ENCODE peak calls at places on chromosomes 1 and 21, in six cellular contexts. B, R, G, T, D and O are unnamed samples.
A peak's percentile ranks its signal among the peaks of the same experiment; 100 is the strongest.

GRCh38 chr1:2248127-2248826 is 20.2 kb downstream of the SKI start:
- DNase-seq in G (no peak), R (no peak), D (no peak), T (no peak), B (no peak), O (peak; percentile 95)

GRCh38 chr1:81111818-81112217 is 688.9 kb upstream of the ADGRL2 start:
- DNase-seq in T (no peak), G (no peak), R (no peak), B (no peak), D (no peak), O (no peak)

GRCh38 chr1:199774433-199775089 is 252.9 kb upstream of the NR5A2 start:
- DNase-seq in R (no peak), D (no peak), T (no peak), G (peak; percentile 63), B (no peak), O (no peak)

GRCh38 chr1:86395771-86396502 is at the start of gene ODF2L:
- DNase-seq in T (peak; percentile 81), D (peak; percentile 91), B (peak; percentile 78), R (peak; percentile 85), G (peak; percentile 79), O (peak; percentile 91)

GRCh38 chr1:54781023-54781723 is 16.9 kb upstream of the PARS2 start:
- DNase-seq in D (no peak), T (no peak), B (no peak), G (no peak), R (no peak), O (peak; percentile 73)

GRCh38 chr1:152227310-152227928 is 3.4 kb upstream of the HRNR start:
- DNase-seq in B (no peak), D (no peak), G (no peak), R (no peak), T (no peak), O (no peak)

GRCh38 chr1:905811-906531 is 17.8 kb upstream of the SAMD11 start:
- DNase-seq in G (no peak), T (no peak), R (no peak), B (no peak), D (no peak), O (peak; percentile 7)

GRCh38 chr1:2789986-2790581 is 11.4 kb downstream of the TTC34 start:
- DNase-seq in G (no peak), T (no peak), B (no peak), D (no peak), R (no peak), O (no peak)

GRCh38 chr1:220426989-220427388 is 100.9 kb upstream of the MARK1 start:
- DNase-seq in R (no peak), T (no peak), B (no peak), G (peak; percentile 75), D (no peak), O (no peak)

GRCh38 chr1:30684881-30685795 is 38.2 kb downstream of the MATN1 start:
- DNase-seq in D (no peak), R (no peak), B (peak; percentile 6), T (no peak), G (peak; percentile 77), O (peak; percentile 100)

GRCh38 chr1:997728-998050 is 2.2 kb downstream of the HES4 start:
- DNase-seq in R (no peak), T (no peak), G (no peak), D (no peak), B (no peak), O (peak; percentile 13)

GRCh38 chr21:37658994-37659458 is 257.2 kb downstream of the KCNJ6 start:
- DNase-seq in D (no peak), B (no peak), G (peak; percentile 91), T (no peak), R (no peak), O (no peak)

GRCh38 chr21:14545906-14546480 is at the start of gene SAMSN1:
- DNase-seq in B (peak; percentile 44), D (no peak), G (no peak), T (no peak), R (peak; percentile 75), O (no peak)

GRCh38 chr1:217149791-217150190 is 426.6 kb upstream of the ESRRG start:
- DNase-seq in T (no peak), R (no peak), D (no peak), B (no peak), G (no peak), O (no peak)